ENCODE peak calls at places on chromosomes 6 and 20, in four cellular contexts. Q, A, P and U are unnamed samples.

GRCh38 chr6:151176941-151177760 is 62.6 kb upstream of the AKAP12 start:
- DNase-seq in Q (no peak), A (no peak), P (no peak), U (no peak)

GRCh38 chr6:96059586-96059985 is 43.8 kb downstream of the FUT9 start:
- DNase-seq in Q (no peak), A (no peak), P (no peak), U (no peak)

GRCh38 chr6:91659881-91660280 is 1073.0 kb upstream of the MAP3K7 start:
- DNase-seq in Q (peak; percentile 51), A (no peak), P (no peak), U (no peak)

GRCh38 chr6:108654465-108655106 is 93.9 kb downstream of the FOXO3 start:
- DNase-seq in Q (no peak), A (no peak), P (no peak), U (no peak)

GRCh38 chr20:37393196-37393862 is 47.4 kb downstream of the SRC start:
- DNase-seq in Q (peak; percentile 43), A (no peak), P (no peak), U (peak; percentile 55)

GRCh38 chr6:31861150-31861549 is 1.5 kb downstream of the NEU1 start:
- DNase-seq in Q (no peak), A (no peak), P (no peak), U (no peak)

GRCh38 chr6:47787620-47788497 is 6.0 kb downstream of the OPN5 start:
- DNase-seq in Q (peak; percentile 82), A (no peak), P (peak; percentile 61), U (no peak)

GRCh38 chr6:154721460-154721859 is 11.8 kb upstream of the SCAF8 start:
- DNase-seq in Q (no peak), A (no peak), P (no peak), U (no peak)

GRCh38 chr6:169812257-169812644 is 60.8 kb downstream of the ERMARD start:
- DNase-seq in Q (no peak), A (no peak), P (no peak), U (no peak)

GRCh38 chr6:76466286-76466685 is 393.8 kb upstream of the IMPG1 start:
- DNase-seq in Q (no peak), A (no peak), P (no peak), U (no peak)

GRCh38 chr6:84709121-84709520 is 55.3 kb downstream of the TBX18 start:
- DNase-seq in Q (no peak), A (no peak), P (no peak), U (no peak)

GRCh38 chr6:11460001-11460668 is 77.4 kb upstream of the TMEM170B start:
- DNase-seq in Q (no peak), A (no peak), P (no peak), U (no peak)

GRCh38 chr20:43590036-43590391 is 723 bp upstream of the IFT52 start:
- DNase-seq in Q (peak; percentile 25), A (no peak), P (no peak), U (no peak)

GRCh38 chr6:56749632-56750151 is 107.0 kb upstream of the DST start:
- DNase-seq in Q (no peak), A (no peak), P (no peak), U (no peak)

GRCh38 chr6:16392010-16392409 is 153.6 kb downstream of the GMPR start:
- DNase-seq in Q (no peak), A (no peak), P (peak; percentile 67), U (no peak)

GRCh38 chr6:92706976-92707375 is 712.4 kb downstream of the EPHA7 start:
- DNase-seq in Q (no peak), A (no peak), P (no peak), U (no peak)

GRCh38 chr6:147117580-147117979 is 86.6 kb upstream of the STXBP5 start:
- DNase-seq in Q (no peak), A (no peak), P (no peak), U (no peak)

GRCh38 chr6:26215200-26216014 is 128.2 kb downstream of the HFE start:
- DNase-seq in Q (no peak), A (no peak), P (no peak), U (no peak)

GRCh38 chr20:5731753-5732366 is 18.3 kb upstream of the SHLD1 start:
- DNase-seq in Q (no peak), A (no peak), P (no peak), U (no peak)

GRCh38 chr20:36687850-36688249 is 41.9 kb upstream of the SLA2 start:
- DNase-seq in Q (no peak), A (no peak), P (no peak), U (no peak)

GRCh38 chr20:36225666-36226065 is 10.6 kb upstream of the AAR2 start:
- DNase-seq in Q (no peak), A (no peak), P (no peak), U (no peak)

GRCh38 chr20:38827770-38828281 is 22.3 kb downstream of the PPP1R16B start:
- DNase-seq in Q (no peak), A (no peak), P (no peak), U (no peak)

GRCh38 chr6:28812778-28813569 is 110.8 kb downstream of the TRIM27 start:
- DNase-seq in Q (no peak), A (no peak), P (no peak), U (no peak)

GRCh38 chr6:69954733-69955132 is 88.4 kb downstream of the COL19A1 start:
- DNase-seq in Q (no peak), A (no peak), P (no peak), U (no peak)

GRCh38 chr20:35008411-35009342 is 53.0 kb downstream of the MYH7B start:
- DNase-seq in Q (no peak), A (peak; percentile 61), P (peak; percentile 95), U (peak; percentile 77)

GRCh38 chr20:53713328-53714056 is 119.9 kb upstream of the ZNF217 start:
- DNase-seq in Q (no peak), A (no peak), P (no peak), U (no peak)

GRCh38 chr20:39607124-39607523 is 645.0 kb downstream of the DHX35 start:
- DNase-seq in Q (no peak), A (no peak), P (no peak), U (no peak)

GRCh38 chr6:162358625-162359024 is 368.9 kb downstream of the PRKN start:
- DNase-seq in Q (no peak), A (no peak), P (no peak), U (no peak)

GRCh38 chr6:111478064-111478476 is 4.9 kb downstream of the REV3L start:
- DNase-seq in Q (no peak), A (no peak), P (no peak), U (no peak)

GRCh38 chr20:51492167-51493092 is 50.1 kb downstream of the NFATC2 start:
- DNase-seq in Q (no peak), A (no peak), P (peak; percentile 89), U (peak; percentile 74)

GRCh38 chr20:59850018-59850641 is 83.3 kb downstream of the SYCP2 start:
- DNase-seq in Q (no peak), A (no peak), P (no peak), U (no peak)

GRCh38 chr6:2562721-2563120 is 188.0 kb downstream of the MYLK4 start:
- DNase-seq in Q (no peak), A (no peak), P (no peak), U (no peak)

GRCh38 chr20:41408131-41408789 is 41.6 kb upstream of the EMILIN3 start:
- DNase-seq in Q (no peak), A (no peak), P (no peak), U (no peak)

DNA sequence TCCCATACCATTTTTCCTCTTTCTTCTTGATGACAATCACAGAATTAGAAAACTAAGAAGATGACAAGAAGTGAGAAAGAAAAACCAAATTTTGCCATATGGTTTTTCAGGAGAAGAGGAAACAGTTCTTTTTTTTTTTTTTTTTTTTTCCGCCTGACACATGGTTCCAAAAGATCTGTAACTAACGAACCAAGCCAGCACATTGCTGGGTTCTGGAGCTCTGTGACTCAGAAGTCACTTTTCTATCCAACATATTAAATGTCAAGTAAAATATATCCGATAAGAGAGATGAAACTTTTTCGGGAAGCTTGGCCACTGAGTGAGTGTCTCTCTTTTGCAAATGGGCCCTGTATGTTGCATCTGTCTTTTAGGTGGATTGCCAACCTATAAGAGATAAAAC is 4.7 kb downstream of the METTL24 start:
- DNase-seq in Q (no peak), A (no peak), P (no peak), U (no peak)
- H3K4me3 ChIP-seq in Q (no peak overlapping the region), A (no peak overlapping the region), P (no peak overlapping the region), U (peak overlapping the region; percentile 16)

GRCh38 chr20:45890077-45890996 is 671 bp downstream of the NEURL2 start:
- DNase-seq in Q (peak; percentile 92), A (no peak), P (peak; percentile 77), U (no peak)
- TF ChIP-seq CTCF in Q (peak; percentile 91), A (peak; percentile 55), P (peak; percentile 51), U (peak; percentile 62)

GRCh38 chr6:20686142-20686541 is 151.9 kb downstream of the CDKAL1 start:
- DNase-seq in Q (peak; percentile 74), A (no peak), P (no peak), U (no peak)
- H3K27ac ChIP-seq in Q (no peak overlapping the region), A (no peak overlapping the region), P (no peak overlapping the region), U (no peak overlapping the region)

GRCh38 chr6:30818426-30818841 is 65.9 kb upstream of the DDR1 start:
- DNase-seq in Q (no peak), A (no peak), P (no peak), U (no peak)
- H3K4me3 ChIP-seq in Q (no peak overlapping the region), A (no peak overlapping the region), P (no peak overlapping the region), U (no peak overlapping the region)